ENCODE peak calls at places on chromosomes 13 and 19, in nine cellular contexts. One of them, this sample, is unnamed.

GRCh38 chr19:29329460-29330134 is 116.6 kb upstream of the UQCRFS1 start:
- DNase-seq in iris pigment epithelial cell: no peak
- DNase-seq in ureter: peak
- DNase-seq in stimulated activated CD8-positive, alpha-beta memory T cell treated with anti-CD3 and anti-CD28 coated beads, Interleukin-15, amount 100 ng/mL, for 24 hours: no peak
- DNase-seq in B cell: no peak
- DNase-seq in brain pericyte: no peak
- DNase-seq in astrocyte of the hippocampus: peak
- DNase-seq in aorta: no peak
- DNase-seq in NCI-H1092: no peak
- DNase-seq in this sample: no peak

GRCh38 chr13:68850160-68850559 is 1257.5 kb upstream of the ATXN8OS start:
- DNase-seq in iris pigment epithelial cell: peak
- DNase-seq in ureter: no peak
- DNase-seq in stimulated activated CD8-positive, alpha-beta memory T cell treated with anti-CD3 and anti-CD28 coated beads, Interleukin-15, amount 100 ng/mL, for 24 hours: no peak
- DNase-seq in B cell: no peak
- DNase-seq in brain pericyte: no peak
- DNase-seq in astrocyte of the hippocampus: peak
- DNase-seq in aorta: no peak
- DNase-seq in NCI-H1092: no peak
- DNase-seq in this sample: no peak

GRCh38 chr13:50829226-50829625 is 14.3 kb downstream of the DLEU7 start:
- DNase-seq in iris pigment epithelial cell: no peak
- DNase-seq in ureter: no peak
- DNase-seq in stimulated activated CD8-positive, alpha-beta memory T cell treated with anti-CD3 and anti-CD28 coated beads, Interleukin-15, amount 100 ng/mL, for 24 hours: no peak
- DNase-seq in B cell: no peak
- DNase-seq in brain pericyte: no peak
- DNase-seq in astrocyte of the hippocampus: no peak
- DNase-seq in aorta: no peak
- DNase-seq in NCI-H1092: no peak
- DNase-seq in this sample: no peak

GRCh38 chr19:53586277-53586691 is 45.5 kb upstream of the DPRX start:
- DNase-seq in iris pigment epithelial cell: no peak
- DNase-seq in ureter: no peak
- DNase-seq in stimulated activated CD8-positive, alpha-beta memory T cell treated with anti-CD3 and anti-CD28 coated beads, Interleukin-15, amount 100 ng/mL, for 24 hours: no peak
- DNase-seq in B cell: no peak
- DNase-seq in brain pericyte: no peak
- DNase-seq in astrocyte of the hippocampus: no peak
- DNase-seq in aorta: no peak
- DNase-seq in NCI-H1092: no peak
- DNase-seq in this sample: no peak

GRCh38 chr13:60514891-60515290 is 117.9 kb downstream of the TDRD3 start:
- DNase-seq in iris pigment epithelial cell: no peak
- DNase-seq in ureter: no peak
- DNase-seq in stimulated activated CD8-positive, alpha-beta memory T cell treated with anti-CD3 and anti-CD28 coated beads, Interleukin-15, amount 100 ng/mL, for 24 hours: no peak
- DNase-seq in B cell: no peak
- DNase-seq in brain pericyte: no peak
- DNase-seq in astrocyte of the hippocampus: no peak
- DNase-seq in aorta: no peak
- DNase-seq in NCI-H1092: no peak
- DNase-seq in this sample: no peak

GRCh38 chr13:20796791-20797513 is 23.2 kb upstream of the EEF1AKMT1 start:
- DNase-seq in iris pigment epithelial cell: peak
- DNase-seq in ureter: no peak
- DNase-seq in stimulated activated CD8-positive, alpha-beta memory T cell treated with anti-CD3 and anti-CD28 coated beads, Interleukin-15, amount 100 ng/mL, for 24 hours: no peak
- DNase-seq in B cell: peak
- DNase-seq in brain pericyte: no peak
- DNase-seq in astrocyte of the hippocampus: no peak
- DNase-seq in aorta: no peak
- DNase-seq in NCI-H1092: no peak
- DNase-seq in this sample: no peak

GRCh38 chr13:84645196-84646071 is 763.2 kb upstream of the SLITRK1 start:
- DNase-seq in iris pigment epithelial cell: peak
- DNase-seq in ureter: no peak
- DNase-seq in stimulated activated CD8-positive, alpha-beta memory T cell treated with anti-CD3 and anti-CD28 coated beads, Interleukin-15, amount 100 ng/mL, for 24 hours: no peak
- DNase-seq in B cell: no peak
- DNase-seq in brain pericyte: no peak
- DNase-seq in astrocyte of the hippocampus: peak
- DNase-seq in aorta: no peak
- DNase-seq in NCI-H1092: no peak
- DNase-seq in this sample: no peak

GRCh38 chr13:41496420-41497234 is 39.3 kb downstream of the RGCC start:
- DNase-seq in iris pigment epithelial cell: peak
- DNase-seq in ureter: no peak
- DNase-seq in stimulated activated CD8-positive, alpha-beta memory T cell treated with anti-CD3 and anti-CD28 coated beads, Interleukin-15, amount 100 ng/mL, for 24 hours: no peak
- DNase-seq in B cell: no peak
- DNase-seq in brain pericyte: no peak
- DNase-seq in astrocyte of the hippocampus: peak
- DNase-seq in aorta: peak
- DNase-seq in NCI-H1092: no peak
- DNase-seq in this sample: no peak

GRCh38 chr13:74052402-74052928 is 81.7 kb downstream of the KLF12 start:
- DNase-seq in iris pigment epithelial cell: no peak
- DNase-seq in ureter: no peak
- DNase-seq in stimulated activated CD8-positive, alpha-beta memory T cell treated with anti-CD3 and anti-CD28 coated beads, Interleukin-15, amount 100 ng/mL, for 24 hours: no peak
- DNase-seq in B cell: no peak
- DNase-seq in brain pericyte: no peak
- DNase-seq in astrocyte of the hippocampus: no peak
- DNase-seq in aorta: peak
- DNase-seq in NCI-H1092: no peak
- DNase-seq in this sample: peak

GRCh38 chr19:10112895-10113591 is 1.6 kb downstream of the P2RY11 start:
- DNase-seq in iris pigment epithelial cell: peak
- DNase-seq in ureter: no peak
- DNase-seq in stimulated activated CD8-positive, alpha-beta memory T cell treated with anti-CD3 and anti-CD28 coated beads, Interleukin-15, amount 100 ng/mL, for 24 hours: no peak
- DNase-seq in B cell: peak
- DNase-seq in brain pericyte: no peak
- DNase-seq in astrocyte of the hippocampus: peak
- DNase-seq in aorta: peak
- DNase-seq in NCI-H1092: peak
- DNase-seq in this sample: no peak